ENCODE peak calls at places on chromosome 7, in five cellular contexts. A, H, W, D and N are unnamed samples.

GRCh38 chr7:119733480-119733879 is 539.5 kb upstream of the KCND2 start:
- DNase-seq in A (no peak), H (no peak), W (no peak), D (no peak), N (no peak)

GRCh38 chr7:18356195-18356645 is 139.3 kb upstream of the HDAC9 start:
- DNase-seq in A (peak; percentile 41), H (no peak), W (peak; percentile 61), D (peak; percentile 56), N (no peak)

GRCh38 chr7:126988022-126988421 is 264.7 kb downstream of the GRM8 start:
- DNase-seq in A (no peak), H (no peak), W (no peak), D (no peak), N (no peak)

GRCh38 chr7:32043688-32044087 is 26.5 kb downstream of the PDE1C start:
- DNase-seq in A (no peak), H (no peak), W (peak; percentile 59), D (peak; percentile 78), N (no peak)

GRCh38 chr7:33500590-33500989 is 371.2 kb downstream of the BBS9 start:
- DNase-seq in A (no peak), H (no peak), W (no peak), D (peak; percentile 48), N (no peak)

GRCh38 chr7:130901209-130901783 is 167.3 kb upstream of the KLF14 start:
- DNase-seq in A (peak; percentile 58), H (peak; percentile 30), W (peak; percentile 87), D (peak; percentile 98), N (no peak)

GRCh38 chr7:95622001-95622549 is 25.8 kb upstream of the PDK4 start:
- DNase-seq in A (no peak), H (no peak), W (no peak), D (no peak), N (no peak)

GRCh38 chr7:32077806-32078205 is 7.6 kb upstream of the PDE1C start:
- DNase-seq in A (no peak), H (no peak), W (no peak), D (no peak), N (no peak)

GRCh38 chr7:24721378-24722030 is 35.8 kb downstream of the GSDME start:
- DNase-seq in A (no peak), H (no peak), W (no peak), D (no peak), N (peak; percentile 8)

GRCh38 chr7:50781371-50781770 is 1.3 kb downstream of the GRB10 start:
- DNase-seq in A (no peak), H (no peak), W (no peak), D (no peak), N (no peak)

GRCh38 chr7:110853263-110853662 is 237.7 kb upstream of the LRRN3 start:
- DNase-seq in A (no peak), H (no peak), W (no peak), D (no peak), N (no peak)

GRCh38 chr7:83366629-83367028 is 203.9 kb upstream of the PCLO start:
- DNase-seq in A (peak; percentile 13), H (no peak), W (peak; percentile 47), D (no peak), N (no peak)

GRCh38 chr7:157973971-157974677 is 613.5 kb downstream of the PTPRN2 start:
- DNase-seq in A (no peak), H (no peak), W (no peak), D (peak; percentile 5), N (no peak)